ENCODE peak calls at places on chromosome 18, in five cellular contexts. C is stomach, M is BE2C, U is AG10803, N is cardiac muscle cell. F is an unnamed sample.

GRCh38 chr18:8938817-8939216 is 163.7 kb upstream of the NDUFV2 start:
- DNase-seq in C (no peak), M (no peak), U (no peak), N (no peak), F (no peak)

GRCh38 chr18:72727776-72728175 is 140.0 kb downstream of the NETO1 start:
- DNase-seq in C (no peak), M (no peak), U (no peak), N (no peak), F (no peak)

GRCh38 chr18:57644540-57644939 is 22.9 kb upstream of the NARS1 start:
- DNase-seq in C (no peak), M (no peak), U (no peak), N (no peak), F (no peak)

GRCh38 chr18:23136326-23137092 is 1.2 kb downstream of the CABLES1 start:
- DNase-seq in C (peak; percentile 40), M (no peak), U (no peak), N (peak; percentile 39), F (no peak)

GRCh38 chr18:58599106-58599505 is 29.8 kb downstream of the ALPK2 start:
- DNase-seq in C (no peak), M (no peak), U (no peak), N (no peak), F (peak; percentile 58)

GRCh38 chr18:10184776-10185175 is 269.7 kb upstream of the APCDD1 start:
- DNase-seq in C (no peak), M (no peak), U (no peak), N (no peak), F (no peak)

GRCh38 chr18:10401930-10402329 is 52.5 kb upstream of the APCDD1 start:
- DNase-seq in C (no peak), M (no peak), U (no peak), N (no peak), F (no peak)

GRCh38 chr18:40662898-40663437 is 1292.1 kb upstream of the PIK3C3 start:
- DNase-seq in C (no peak), M (no peak), U (no peak), N (no peak), F (no peak)

GRCh38 chr18:8538935-8539334 is 70.3 kb upstream of the RAB12 start:
- DNase-seq in C (no peak), M (no peak), U (no peak), N (no peak), F (no peak)

GRCh38 chr18:52451851-52452250 is 111.9 kb downstream of the DCC start:
- DNase-seq in C (no peak), M (no peak), U (no peak), N (peak; percentile 8), F (no peak)

GRCh38 chr18:45775241-45775676 is 50.2 kb upstream of the SIGLEC15 start:
- DNase-seq in C (peak; percentile 77), M (peak; percentile 44), U (peak; percentile 86), N (no peak), F (no peak)

GRCh38 chr18:55323051-55323994 is 264.7 kb downstream of the TCF4 start:
- DNase-seq in C (no peak), M (no peak), U (peak; percentile 72), N (no peak), F (no peak)

GRCh38 chr18:69759046-69759445 is 188.6 kb downstream of the CD226 start:
- DNase-seq in C (no peak), M (no peak), U (peak; percentile 20), N (no peak), F (no peak)

GRCh38 chr18:58161659-58162058 is 117.6 kb downstream of the NEDD4L start:
- DNase-seq in C (no peak), M (peak; percentile 19), U (no peak), N (peak; percentile 22), F (no peak)

GRCh38 chr18:2982452-2983172 is 30.3 kb downstream of the LPIN2 start:
- DNase-seq in C (no peak), M (no peak), U (no peak), N (no peak), F (no peak)

GRCh38 chr18:31990823-31991222 is 27.8 kb upstream of the RNF125 start:
- DNase-seq in C (no peak), M (no peak), U (no peak), N (no peak), F (no peak)

GRCh38 chr18:49321800-49322461 is 138.5 kb downstream of the DYM start:
- DNase-seq in C (no peak), M (no peak), U (peak; percentile 64), N (no peak), F (peak; percentile 46)

GRCh38 chr18:49753643-49754042 is 59.7 kb downstream of the ACAA2 start:
- DNase-seq in C (no peak), M (no peak), U (no peak), N (no peak), F (no peak)

GRCh38 chr18:70332694-70333093 is 43.8 kb downstream of the SOCS6 start:
- DNase-seq in C (no peak), M (no peak), U (peak; percentile 52), N (no peak), F (peak; percentile 34)

GRCh38 chr18:44668280-44668975 is 12.3 kb upstream of the SETBP1 start:
- DNase-seq in C (no peak), M (no peak), U (no peak), N (no peak), F (no peak)

GRCh38 chr18:3111523-3112240 is 98.7 kb upstream of the LPIN2 start:
- DNase-seq in C (no peak), M (no peak), U (peak; percentile 32), N (no peak), F (no peak)

GRCh38 chr18:51361130-51361860 is 163.8 kb upstream of the MEX3C start:
- DNase-seq in C (no peak), M (no peak), U (no peak), N (peak; percentile 66), F (no peak)

GRCh38 chr18:62716679-62717058 is 1.3 kb downstream of the PHLPP1 start:
- DNase-seq in C (peak; percentile 45), M (no peak), U (peak; percentile 8), N (peak; percentile 57), F (no peak)
- TF ChIP-seq CTCF in C (no peak), M (no peak), U (no peak), N (peak; percentile 8), F (no peak)

GRCh38 chr18:48076461-48076860 is 146.0 kb upstream of the SMAD2 start:
- DNase-seq in C (no peak), M (no peak), U (no peak), N (no peak), F (no peak)

GRCh38 chr18:48077291-48077690 is 146.8 kb upstream of the SMAD2 start:
- DNase-seq in C (no peak), M (no peak), U (no peak), N (no peak), F (no peak)

GRCh38 chr18:48080546-48080945 is 150.1 kb upstream of the SMAD2 start:
- DNase-seq in C (no peak), M (no peak), U (no peak), N (peak; percentile 7), F (no peak)

GRCh38 chr18:48078448-48078847 is 148.0 kb upstream of the SMAD2 start:
- DNase-seq in C (no peak), M (no peak), U (no peak), N (no peak), F (no peak)

GRCh38 chr18:48079885-48080284 is 149.4 kb upstream of the SMAD2 start:
- DNase-seq in C (no peak), M (no peak), U (no peak), N (no peak), F (no peak)
- TF ChIP-seq CTCF in C (no peak), M (no peak), U (no peak), N (no peak), F (no peak)

GRCh38 chr18:13439475-13439874 is 220.9 kb downstream of the LDLRAD4 start:
- DNase-seq in C (no peak), M (no peak), U (no peak), N (no peak), F (no peak)

GRCh38 chr18:13443546-13443945 is 225.0 kb downstream of the LDLRAD4 start:
- DNase-seq in C (no peak), M (no peak), U (no peak), N (no peak), F (no peak)

GRCh38 chr18:13442451-13442850 is 223.9 kb downstream of the LDLRAD4 start:
- DNase-seq in C (no peak), M (no peak), U (no peak), N (no peak), F (no peak)

GRCh38 chr18:13440277-13441248 is 222.0 kb downstream of the LDLRAD4 start:
- DNase-seq in C (no peak), M (no peak), U (no peak), N (no peak), F (no peak)

DNA sequence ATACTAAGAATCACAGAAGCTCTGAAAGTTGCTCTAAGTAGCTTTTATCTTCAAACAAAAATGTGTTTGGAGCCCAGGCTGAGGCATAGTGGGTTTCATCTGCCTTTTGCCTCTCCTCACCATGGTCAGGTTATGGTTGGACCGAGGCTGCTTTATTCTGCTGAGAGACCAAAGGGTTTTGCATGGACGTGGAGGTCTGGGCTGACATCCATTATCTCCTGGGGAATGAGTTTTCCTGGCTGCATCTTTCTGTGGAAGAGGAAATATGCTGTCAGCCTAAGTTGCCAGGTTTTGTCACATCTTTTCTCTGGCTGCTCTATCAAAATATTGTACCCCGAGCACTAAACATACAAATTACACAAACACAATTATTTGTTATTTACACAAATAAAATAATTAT is 223.2 kb downstream of the LDLRAD4 start:
- DNase-seq in C (no peak), M (no peak), U (no peak), N (no peak), F (no peak)
- TF ChIP-seq CTCF in C (no peak), M (no peak), U (no peak), N (no peak), F (no peak)

GRCh38 chr18:63676927-63677326 is 15.2 kb upstream of the SERPINB3 start:
- DNase-seq in C (no peak), M (no peak), U (no peak), N (no peak), F (no peak)
- TF ChIP-seq CTCF in C (no peak), M (no peak), U (no peak), N (no peak), F (no peak)

DNA sequence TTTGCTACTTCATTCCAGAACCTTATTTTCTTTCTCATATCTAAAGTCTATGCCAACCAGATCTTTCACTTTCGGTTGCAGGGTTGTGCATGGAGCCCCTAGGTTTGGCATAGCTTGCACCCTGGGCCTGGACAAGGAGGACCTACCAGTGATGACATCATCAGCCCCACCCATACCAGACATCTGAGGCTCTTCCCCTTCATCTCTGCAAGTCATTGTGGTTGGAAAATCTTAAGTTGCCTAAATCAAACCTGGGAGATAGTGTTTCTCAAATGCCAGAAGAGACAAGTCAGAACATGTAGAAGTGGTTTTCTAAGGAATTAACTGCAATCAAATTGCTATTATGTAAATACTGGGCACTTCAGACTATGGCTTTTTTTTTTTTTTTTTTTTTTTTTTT is 363.3 kb downstream of the ZNF516 start:
- DNase-seq in C (no peak), M (no peak), U (peak; percentile 55), N (no peak), F (no peak)
- TF ChIP-seq CTCF in C (no peak), M (no peak), U (no peak), N (no peak), F (no peak)

DNA sequence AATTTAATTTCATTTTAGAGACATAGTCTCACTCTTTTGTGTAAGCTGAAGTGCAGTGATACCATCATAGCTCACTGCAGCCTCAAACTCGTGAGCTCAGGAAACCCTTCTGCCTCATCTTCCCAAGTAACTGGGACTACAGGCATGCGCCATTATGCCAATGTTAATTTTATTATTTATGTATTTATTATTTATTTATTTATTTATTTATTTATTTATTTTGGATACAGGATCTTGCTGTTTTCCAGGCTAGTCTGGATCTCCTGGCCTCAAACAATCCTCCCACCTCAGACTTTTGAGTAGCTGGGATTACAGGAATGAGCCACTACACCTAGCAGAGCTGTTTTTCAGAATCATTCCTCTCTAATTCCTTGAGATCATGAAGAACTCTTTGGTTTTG is 99.9 kb downstream of the ASXL3 start:
- DNase-seq in C (no peak), M (no peak), U (no peak), N (no peak), F (no peak)
- TF ChIP-seq CTCF in C (no peak), M (no peak), U (no peak), N (no peak), F (no peak)